ENCODE peak calls at places on chromosomes 5 and 9, in seven cellular contexts. L, S, U, R, T, Q and C are unnamed samples.

GRCh38 chr9:83270116-83270515 is 207.2 kb upstream of the RASEF start:
- DNase-seq in S (no peak), T (no peak), U (no peak), L (no peak), Q (no peak), R (no peak), C (no peak)

GRCh38 chr5:76787237-76787636 is 31.6 kb upstream of the F2RL1 start:
- DNase-seq in S (peak; percentile 83), T (no peak), Q (no peak), L (no peak), R (no peak), U (peak; percentile 50), C (peak; percentile 50)

GRCh38 chr5:174935854-174936474 is 211.6 kb downstream of the MSX2 start:
- DNase-seq in L (peak; percentile 56), T (no peak), R (peak; percentile 81), S (peak; percentile 57), Q (peak; percentile 62), U (peak; percentile 31), C (peak; percentile 70)

GRCh38 chr5:149123211-149123610 is 18.1 kb upstream of the ABLIM3 start:
- DNase-seq in Q (no peak), S (no peak), T (no peak), U (no peak), L (no peak), R (no peak), C (no peak)

GRCh38 chr5:159022178-159022556 is 77.5 kb downstream of the EBF1 start:
- DNase-seq in S (no peak), Q (no peak), L (peak; percentile 53), T (no peak), R (no peak), U (peak; percentile 34), C (no peak)

GRCh38 chr5:147482426-147483196 is 27.3 kb downstream of the DPYSL3 start:
- DNase-seq in Q (no peak), S (no peak), L (no peak), U (no peak), T (no peak), R (no peak), C (no peak)

GRCh38 chr5:417765-418559 is 25.0 kb upstream of the EXOC3 start:
- DNase-seq in R (no peak), U (no peak), S (no peak), Q (no peak), T (no peak), L (no peak), C (peak; percentile 60)

GRCh38 chr5:13745508-13745907 is 199.0 kb downstream of the DNAH5 start:
- DNase-seq in L (no peak), Q (no peak), R (no peak), S (peak; percentile 26), U (no peak), T (no peak), C (peak; percentile 19)

GRCh38 chr9:71766663-71767062 is 1.6 kb downstream of the CEMIP2 start:
- DNase-seq in R (no peak), L (no peak), S (no peak), U (no peak), Q (no peak), T (peak; percentile 11), C (no peak)

GRCh38 chr9:125235805-125236534 is 5.2 kb downstream of the HSPA5 start:
- DNase-seq in T (no peak), Q (no peak), L (no peak), U (no peak), S (no peak), R (no peak), C (no peak)

GRCh38 chr5:148290271-148291195 is 21.7 kb upstream of the SPINK7 start:
- DNase-seq in Q (no peak), T (no peak), U (no peak), S (peak; percentile 11), L (no peak), R (no peak), C (peak; percentile 57)

GRCh38 chr5:121462441-121462840 is 389.2 kb upstream of the FTMT start:
- DNase-seq in Q (no peak), R (no peak), S (no peak), T (no peak), L (no peak), U (no peak), C (no peak)

GRCh38 chr9:104794070-104794469 is 30.1 kb downstream of the NIPSNAP3B start:
- DNase-seq in T (no peak), S (no peak), U (no peak), Q (no peak), R (no peak), L (no peak), C (no peak)

GRCh38 chr5:36724429-36725332 is 118.3 kb downstream of the SLC1A3 start:
- DNase-seq in L (peak; percentile 84), R (peak; percentile 95), S (peak; percentile 37), Q (peak; percentile 77), T (peak; percentile 33), U (no peak), C (no peak)

GRCh38 chr5:135442387-135443256 is 4.5 kb downstream of the DCANP1 start:
- DNase-seq in T (no peak), S (no peak), U (no peak), L (no peak), Q (no peak), R (no peak), C (peak; percentile 34)

GRCh38 chr5:37789991-37790390 is 49.9 kb downstream of the GDNF start:
- DNase-seq in R (no peak), Q (no peak), U (no peak), S (no peak), T (no peak), L (no peak), C (no peak)

GRCh38 chr5:149732500-149733128 is 2.5 kb downstream of the PPARGC1B start:
- DNase-seq in R (no peak), Q (peak; percentile 58), L (no peak), U (peak; percentile 10), T (no peak), S (no peak), C (no peak)

GRCh38 chr9:81661339-81661738 is 28.0 kb downstream of the TLE1 start:
- DNase-seq in U (no peak), R (no peak), Q (no peak), T (no peak), L (no peak), S (no peak), C (no peak)

GRCh38 chr5:97127727-97128126 is 14.7 kb downstream of the LIX1 start:
- DNase-seq in R (no peak), T (no peak), L (no peak), Q (no peak), S (no peak), U (no peak), C (no peak)

GRCh38 chr5:88889165-88890069 is 6.4 kb upstream of the MEF2C start:
- DNase-seq in U (peak; percentile 83), T (no peak), Q (no peak), L (peak; percentile 77), S (no peak), R (peak; percentile 90), C (peak; percentile 81)

GRCh38 chr5:140113180-140113698 is 670 bp upstream of the PURA start:
- DNase-seq in Q (peak; percentile 36), S (no peak), T (peak; percentile 39), R (no peak), U (peak; percentile 22), L (peak; percentile 48), C (peak; percentile 82)

GRCh38 chr5:157046041-157046440 is 12.9 kb downstream of the HAVCR1 start:
- DNase-seq in U (no peak), T (no peak), Q (no peak), S (peak; percentile 92), R (no peak), L (no peak), C (no peak)

GRCh38 chr5:59569158-59569557 is 324.4 kb downstream of the PDE4D start:
- DNase-seq in Q (no peak), R (no peak), U (no peak), L (no peak), T (no peak), S (no peak), C (no peak)

GRCh38 chr5:59569608-59570334 is 323.8 kb downstream of the PDE4D start:
- DNase-seq in T (no peak), Q (no peak), U (no peak), S (no peak), R (no peak), L (no peak), C (peak; percentile 3)

GRCh38 chr5:59565551-59565950 is 328.0 kb downstream of the PDE4D start:
- DNase-seq in S (no peak), T (no peak), Q (no peak), U (no peak), L (no peak), R (no peak), C (no peak)

GRCh38 chr5:59575648-59576290 is 317.8 kb downstream of the PDE4D start:
- DNase-seq in T (no peak), Q (no peak), U (no peak), R (no peak), L (no peak), S (no peak), C (no peak)

GRCh38 chr5:59571077-59571476 is 322.4 kb downstream of the PDE4D start:
- DNase-seq in Q (no peak), S (no peak), L (no peak), R (no peak), U (no peak), T (no peak), C (no peak)
- H3K9me3 ChIP-seq in Q (peaks cover 1% of the 10 kb centered on the region), S (peaks cover 4% of the 10 kb centered on the region), L (no peaks in the 10 kb centered on the region), R (no peaks in the 10 kb centered on the region), U (no peaks in the 10 kb centered on the region), T (no peaks in the 10 kb centered on the region), C (no peaks in the 10 kb centered on the region)

GRCh38 chr5:170426786-170427185 is 37.6 kb upstream of the KCNMB1 start:
- DNase-seq in R (peak; percentile 55), T (no peak), L (no peak), Q (no peak), U (no peak), S (no peak), C (no peak)
- H3K4me1 ChIP-seq in R (no peaks in the 10 kb centered on the region), T (no peaks in the 10 kb centered on the region), L (no peaks in the 10 kb centered on the region), Q (no peaks in the 10 kb centered on the region), U (no peaks in the 10 kb centered on the region), S (no peaks in the 10 kb centered on the region), C (no peaks in the 10 kb centered on the region)

DNA sequence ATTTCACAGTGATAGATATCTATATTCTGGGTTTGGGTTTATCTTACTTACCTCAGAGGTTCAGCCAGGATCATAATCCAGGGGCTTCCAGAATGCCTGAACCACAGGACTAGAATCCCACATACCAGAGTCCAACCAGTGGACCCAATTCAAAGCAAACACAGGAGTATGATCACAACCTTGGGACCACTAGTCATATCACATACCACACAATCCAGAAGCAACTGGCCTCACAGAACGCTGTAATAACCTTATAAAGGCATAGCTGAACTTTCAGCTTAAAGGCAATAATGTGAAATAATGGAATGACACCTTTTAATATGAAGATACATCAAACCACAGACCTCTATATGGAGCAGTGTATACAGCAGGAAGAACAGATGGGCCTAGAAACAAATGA is 25.3 kb downstream of the RAPGEF6 start:
- DNase-seq in T (no peak), R (no peak), S (no peak), U (no peak), L (no peak), Q (no peak), C (peak; percentile 30)
- H3K27ac ChIP-seq in T (no peak overlapping the region), R (no peak overlapping the region), S (no peak overlapping the region), U (no peak overlapping the region), L (no peak overlapping the region), Q (peak overlapping the region; percentile 9), C (peak overlapping the region; percentile 89)

GRCh38 chr9:128266868-128267590 is 8.8 kb downstream of the GOLGA2 start:
- DNase-seq in U (no peak), R (no peak), T (no peak), S (no peak), Q (no peak), L (no peak), C (no peak)
- H3K9me3 ChIP-seq in U (no peaks in the 10 kb centered on the region), R (no peaks in the 10 kb centered on the region), T (no peaks in the 10 kb centered on the region), S (no peaks in the 10 kb centered on the region), Q (no peaks in the 10 kb centered on the region), L (no peaks in the 10 kb centered on the region), C (no peaks in the 10 kb centered on the region)

GRCh38 chr9:38048319-38048969 is 20.6 kb downstream of the SHB start:
- DNase-seq in S (no peak), U (no peak), T (no peak), Q (no peak), L (no peak), R (no peak), C (no peak)
- H3K4me1 ChIP-seq in S (peaks cover 62% of the 10 kb centered on the region), U (peaks cover 55% of the 10 kb centered on the region), T (no peaks in the 10 kb centered on the region), Q (peaks cover 33% of the 10 kb centered on the region), L (peaks cover 56% of the 10 kb centered on the region), R (peaks cover 18% of the 10 kb centered on the region), C (peaks cover 34% of the 10 kb centered on the region)